ENCODE peak calls at places on chromosomes 7 and 10, in nine cellular contexts. Y, V, E, D, F, J, W, T and S are unnamed samples.
A peak's percentile ranks its signal among the peaks of the same experiment; 100 is the strongest.

GRCh38 chr10:79182122-79182521 is 113.4 kb downstream of the ZMIZ1 start:
- DNase-seq in Y (no peak), V (no peak), E (no peak), D (no peak), F (no peak), J (no peak), W (no peak), T (no peak), S (no peak)

GRCh38 chr7:38000272-38000671 is 79.8 kb downstream of the EPDR1 start:
- DNase-seq in Y (no peak), V (no peak), E (no peak), D (no peak), F (no peak), J (no peak), W (no peak), T (peak; percentile 11), S (no peak)

GRCh38 chr7:96719164-96719563 is 9.5 kb upstream of the SEM1 start:
- DNase-seq in Y (no peak), V (no peak), E (no peak), D (no peak), F (no peak), J (no peak), W (no peak), T (no peak), S (no peak)

GRCh38 chr7:33108591-33108930 is 643 bp downstream of the RP9 start:
- DNase-seq in Y (no peak), V (no peak), E (no peak), D (no peak), F (no peak), J (peak; percentile 24), W (no peak), T (no peak), S (no peak)

GRCh38 chr10:114648368-114648767 is 9.7 kb downstream of the ABLIM1 start:
- DNase-seq in Y (no peak), V (no peak), E (no peak), D (peak; percentile 71), F (no peak), J (no peak), W (no peak), T (peak; percentile 64), S (no peak)

GRCh38 chr10:118698421-118698820 is 56.3 kb downstream of the CACUL1 start:
- DNase-seq in Y (no peak), V (no peak), E (no peak), D (no peak), F (no peak), J (peak; percentile 91), W (no peak), T (peak; percentile 35), S (no peak)

GRCh38 chr7:144787127-144787526 is 48.7 kb downstream of the TPK1 start:
- DNase-seq in Y (no peak), V (no peak), E (no peak), D (no peak), F (no peak), J (no peak), W (no peak), T (no peak), S (no peak)

GRCh38 chr7:46214526-46214925 is 293.5 kb upstream of the IGFBP3 start:
- DNase-seq in Y (no peak), V (no peak), E (no peak), D (no peak), F (no peak), J (no peak), W (no peak), T (no peak), S (no peak)

GRCh38 chr7:89849052-89849451 is 305.2 kb upstream of the STEAP1 start:
- DNase-seq in Y (no peak), V (no peak), E (no peak), D (no peak), F (no peak), J (no peak), W (no peak), T (no peak), S (no peak)

GRCh38 chr7:123643495-123644428 is 11.9 kb upstream of the LMOD2 start:
- DNase-seq in Y (no peak), V (peak; percentile 47), E (no peak), D (no peak), F (no peak), J (no peak), W (no peak), T (peak; percentile 71), S (no peak)

GRCh38 chr7:519429-519973 is at the start of gene PDGFA:
- DNase-seq in Y (no peak), V (no peak), E (peak; percentile 58), D (no peak), F (peak; percentile 86), J (no peak), W (peak; percentile 62), T (peak; percentile 67), S (no peak)

GRCh38 chr7:149666360-149666905 is 107.0 kb downstream of the ZNF467 start:
- DNase-seq in Y (no peak), V (no peak), E (no peak), D (no peak), F (no peak), J (no peak), W (no peak), T (no peak), S (no peak)

GRCh38 chr7:151148319-151149259 is 18.9 kb downstream of the GBX1 start:
- DNase-seq in Y (no peak), V (no peak), E (no peak), D (no peak), F (no peak), J (no peak), W (no peak), T (no peak), S (no peak)

GRCh38 chr7:12089951-12090756 is 120.9 kb upstream of the TMEM106B start:
- DNase-seq in Y (no peak), V (no peak), E (no peak), D (no peak), F (no peak), J (no peak), W (no peak), T (no peak), S (no peak)

GRCh38 chr10:69579661-69580060 is 6.4 kb upstream of the NEUROG3 start:
- DNase-seq in Y (no peak), V (no peak), E (no peak), D (no peak), F (no peak), J (no peak), W (no peak), T (no peak), S (no peak)
- H3K27me3 ChIP-seq in Y (no peaks in the 10 kb centered on the region), V (peaks cover 64% of the 10 kb centered on the region), E (peaks cover 18% of the 10 kb centered on the region), D (peaks cover 54% of the 10 kb centered on the region), F (peaks cover 9% of the 10 kb centered on the region), J (no peaks in the 10 kb centered on the region), W (peaks cover 79% of the 10 kb centered on the region), T (peaks cover 39% of the 10 kb centered on the region), S (peaks cover 75% of the 10 kb centered on the region)

GRCh38 chr7:39810710-39811109 is 139.3 kb upstream of the CDK13 start:
- DNase-seq in Y (no peak), V (no peak), E (no peak), D (no peak), F (no peak), J (no peak), W (no peak), T (peak; percentile 32), S (no peak)
- H3K4me3 ChIP-seq in Y (no peak overlapping the region), V (no peak overlapping the region), E (no peak overlapping the region), D (no peak overlapping the region), F (no peak overlapping the region), J (no peak overlapping the region), W (no peak overlapping the region), T (no peak overlapping the region), S (no peak overlapping the region)

DNA sequence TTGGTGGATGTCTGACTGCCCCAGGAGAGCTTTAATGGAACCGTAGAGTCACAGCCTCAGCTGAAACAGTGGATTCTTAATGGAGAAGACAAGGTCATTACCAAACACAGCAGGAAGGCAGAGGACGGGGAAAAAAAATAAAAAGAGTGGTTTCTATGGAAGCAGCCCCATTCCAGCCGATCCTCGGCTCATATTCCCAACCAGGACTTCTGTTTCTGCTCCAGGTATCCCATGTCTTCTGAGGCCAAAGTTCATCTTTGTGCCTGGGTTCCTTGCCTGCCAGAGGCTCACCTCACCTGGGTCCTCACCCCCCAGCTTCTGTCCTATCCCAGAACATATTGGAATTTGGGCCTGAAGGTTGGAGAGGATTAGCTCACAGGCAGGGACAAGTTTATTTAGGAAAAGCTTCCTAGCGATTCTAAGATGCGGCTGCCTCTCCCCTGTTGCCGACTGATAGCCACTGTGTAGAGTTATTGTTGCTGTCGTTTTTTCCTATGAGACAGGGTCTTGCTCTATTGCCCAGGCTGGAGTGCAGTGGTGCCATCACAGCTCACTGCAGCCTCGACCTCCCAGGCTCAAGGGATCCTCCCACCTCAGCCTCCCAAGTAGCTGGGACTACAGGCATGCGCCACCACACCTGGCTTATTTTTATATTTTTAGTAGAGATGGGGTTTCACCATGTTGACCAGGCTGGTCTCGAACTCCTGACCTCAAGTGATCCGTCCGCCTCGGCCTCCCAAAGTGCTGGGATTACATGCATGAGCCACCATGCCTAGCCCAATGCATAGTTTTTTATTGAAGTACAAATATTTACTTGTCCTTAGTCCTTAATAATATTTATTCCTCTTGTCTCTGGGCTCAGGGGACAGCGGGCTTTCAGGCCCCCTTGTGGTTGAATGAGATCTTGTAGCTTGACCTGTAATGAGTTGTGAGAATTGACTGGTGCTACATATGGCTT is 15.4 kb downstream of the CCL26 start:
- DNase-seq in Y (no peak), V (peak; percentile 17), E (no peak), D (no peak), F (no peak), J (no peak), W (no peak), T (peak; percentile 67), S (no peak)
- H3K27me3 ChIP-seq in Y (no peaks in the 10 kb centered on the region), V (no peaks in the 10 kb centered on the region), E (no peaks in the 10 kb centered on the region), D (no peaks in the 10 kb centered on the region), F (no peaks in the 10 kb centered on the region), J (no peaks in the 10 kb centered on the region), W (no peaks in the 10 kb centered on the region), T (no peaks in the 10 kb centered on the region), S (no peaks in the 10 kb centered on the region)

GRCh38 chr10:102284531-102284930 is 39.2 kb downstream of the GBF1 start:
- DNase-seq in Y (no peak), V (no peak), E (no peak), D (no peak), F (no peak), J (no peak), W (no peak), T (no peak), S (no peak)

GRCh38 chr10:102281103-102281502 is 35.8 kb downstream of the GBF1 start:
- DNase-seq in Y (no peak), V (no peak), E (no peak), D (peak; percentile 8), F (no peak), J (no peak), W (no peak), T (peak; percentile 16), S (no peak)

GRCh38 chr10:102283890-102284289 is 38.6 kb downstream of the GBF1 start:
- DNase-seq in Y (no peak), V (no peak), E (no peak), D (no peak), F (no peak), J (no peak), W (no peak), T (no peak), S (no peak)

GRCh38 chr10:102285134-102285533 is 39.8 kb downstream of the GBF1 start:
- DNase-seq in Y (no peak), V (no peak), E (no peak), D (no peak), F (no peak), J (no peak), W (no peak), T (no peak), S (no peak)

GRCh38 chr10:102283488-102283887 is 38.2 kb downstream of the GBF1 start:
- DNase-seq in Y (no peak), V (no peak), E (no peak), D (no peak), F (no peak), J (no peak), W (no peak), T (no peak), S (no peak)
- H3K4me3 ChIP-seq in Y (no peak overlapping the region), V (no peak overlapping the region), E (no peak overlapping the region), D (no peak overlapping the region), F (no peak overlapping the region), J (no peak overlapping the region), W (no peak overlapping the region), T (no peak overlapping the region), S (no peak overlapping the region)

GRCh38 chr7:111749625-111750024 is 187.3 kb upstream of the IMMP2L start:
- DNase-seq in Y (no peak), V (no peak), E (no peak), D (no peak), F (no peak), J (no peak), W (no peak), T (no peak), S (no peak)
- H3K27me3 ChIP-seq in Y (no peaks in the 10 kb centered on the region), V (no peaks in the 10 kb centered on the region), E (no peaks in the 10 kb centered on the region), D (no peaks in the 10 kb centered on the region), F (no peaks in the 10 kb centered on the region), J (no peaks in the 10 kb centered on the region), W (no peaks in the 10 kb centered on the region), T (no peaks in the 10 kb centered on the region), S (no peaks in the 10 kb centered on the region)